ENCODE peak calls at places on chromosomes 1 and 21, in nine cellular contexts. R is HepG2, V is A673, M is lung, W is GM12878, Z is HFFc6, G is ovary, X is GM12865, I is transverse colon. A is an unnamed sample.
A peak's percentile ranks its signal among the peaks of the same experiment; 100 is the strongest.

GRCh38 chr1:173413271-173413707 is 63.8 kb upstream of the PRDX6 start:
- DNase-seq in R (no peak), V (no peak), M (no peak), W (no peak), Z (no peak), G (no peak), X (peak; percentile 67), I (no peak), A (no peak)

GRCh38 chr1:47387921-47388509 is 28.1 kb upstream of the FOXE3 start:
- DNase-seq in R (no peak), V (no peak), M (no peak), W (no peak), Z (no peak), G (no peak), X (no peak), I (no peak), A (no peak)

GRCh38 chr21:45825209-45825602 is 156.4 kb upstream of the COL6A1 start:
- DNase-seq in R (no peak), V (no peak), M (no peak), W (no peak), Z (no peak), G (no peak), X (no peak), I (no peak), A (peak; percentile 50)

GRCh38 chr1:185438936-185439335 is 121.9 kb upstream of the IVNS1ABP start:
- DNase-seq in R (no peak), V (no peak), M (no peak), W (no peak), Z (peak; percentile 3), G (no peak), X (no peak), I (no peak), A (no peak)

GRCh38 chr1:149942207-149942606 is 5.5 kb upstream of the MTMR11 start:
- DNase-seq in R (peak; percentile 56), V (peak; percentile 49), M (no peak), W (no peak), Z (no peak), G (no peak), X (no peak), I (peak; percentile 52), A (no peak)

GRCh38 chr1:201013031-201013485 is 10.5 kb downstream of the KIF21B start:
- DNase-seq in R (no peak), V (no peak), M (peak; percentile 52), W (no peak), Z (no peak), G (no peak), X (no peak), I (peak; percentile 42), A (no peak)

GRCh38 chr1:199784127-199784526 is 243.4 kb upstream of the NR5A2 start:
- DNase-seq in R (no peak), V (no peak), M (no peak), W (no peak), Z (peak; percentile 15), G (no peak), X (no peak), I (no peak), A (no peak)

GRCh38 chr1:54800041-54800898 is 853 bp downstream of the TTC22 start:
- DNase-seq in R (no peak), V (no peak), M (no peak), W (no peak), Z (no peak), G (no peak), X (no peak), I (peak; percentile 11), A (no peak)

DNA sequence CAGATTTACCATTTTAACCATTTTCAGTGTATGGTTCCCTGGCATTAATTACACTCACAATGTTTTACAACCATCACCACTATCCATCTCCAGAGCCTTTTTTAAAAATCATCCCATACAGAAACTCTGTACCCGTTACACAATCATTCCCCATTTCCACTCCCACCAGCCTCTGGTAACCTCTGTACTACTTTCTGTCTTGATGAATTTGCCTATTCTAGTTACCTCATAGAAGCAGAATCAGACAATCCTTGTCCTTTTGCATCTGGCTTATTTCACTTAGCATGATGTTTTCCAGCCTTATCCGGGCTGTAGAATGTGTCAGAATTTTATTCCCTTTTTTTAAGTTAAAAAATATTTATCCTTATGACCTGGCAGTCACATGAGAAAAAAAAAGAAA is 33.0 kb downstream of the PGM1 start:
- DNase-seq in R (no peak), V (no peak), M (no peak), W (no peak), Z (no peak), G (no peak), X (no peak), I (no peak), A (no peak)
- TF ChIP-seq CTCF in R (no peak), V (no peak), M (no peak), W (no peak), Z (no peak), G (no peak), X (no peak), I (no peak), A (no peak)

GRCh38 chr1:229846351-229846750 is 220.3 kb downstream of the URB2 start:
- DNase-seq in R (no peak), V (no peak), M (no peak), W (no peak), Z (no peak), G (no peak), X (no peak), I (peak; percentile 46), A (no peak)

GRCh38 chr1:229843627-229844238 is 217.7 kb downstream of the URB2 start:
- DNase-seq in R (peak; percentile 3), V (peak; percentile 37), M (no peak), W (no peak), Z (peak; percentile 12), G (peak; percentile 60), X (peak; percentile 19), I (peak; percentile 61), A (no peak)

GRCh38 chr1:229844675-229845074 is 218.6 kb downstream of the URB2 start:
- DNase-seq in R (no peak), V (no peak), M (peak; percentile 47), W (no peak), Z (no peak), G (no peak), X (no peak), I (peak; percentile 54), A (no peak)

GRCh38 chr1:229842302-229843255 is 216.5 kb downstream of the URB2 start:
- DNase-seq in R (no peak), V (no peak), M (no peak), W (no peak), Z (no peak), G (no peak), X (no peak), I (no peak), A (no peak)

DNA sequence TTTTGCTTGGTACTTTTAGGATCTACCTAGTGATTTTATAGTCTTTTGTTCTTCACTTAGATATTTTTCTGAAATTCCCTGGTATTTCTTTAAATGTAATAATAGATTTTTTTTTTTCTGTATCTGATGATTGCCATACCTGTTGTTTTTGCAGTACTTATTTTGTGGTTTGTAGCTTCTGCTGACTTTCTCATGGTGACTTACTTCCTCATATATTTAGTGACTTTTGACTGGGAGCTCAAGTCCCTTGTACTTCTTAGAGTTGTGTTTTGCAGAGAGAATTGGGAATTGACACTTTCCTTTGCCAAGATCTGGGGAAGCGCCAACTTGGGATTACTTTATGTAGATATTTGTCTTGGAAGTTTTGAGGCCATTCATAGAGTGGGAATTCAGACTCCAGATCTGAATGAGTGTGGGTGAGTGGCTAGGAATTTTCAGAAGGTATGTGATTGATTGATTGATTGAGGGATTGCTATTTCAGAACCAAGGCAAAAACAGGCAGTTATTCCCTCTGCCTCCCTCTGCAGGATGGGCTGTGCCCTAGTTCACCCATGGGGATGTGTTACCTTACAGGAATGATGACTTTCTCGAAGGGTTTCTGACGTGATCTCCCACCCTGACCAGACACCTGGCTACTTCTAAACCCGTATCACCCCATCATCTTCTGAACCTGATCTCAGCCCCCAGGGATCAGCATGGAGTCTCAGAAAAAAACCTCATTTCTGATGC is 219.5 kb downstream of the URB2 start:
- DNase-seq in R (no peak), V (no peak), M (no peak), W (no peak), Z (no peak), G (no peak), X (no peak), I (no peak), A (no peak)
- TF ChIP-seq CTCF in R (no peak), V (no peak), M (no peak), W (no peak), Z (peak; percentile 8), G (no peak), X (no peak), I (no peak), A (no peak)

GRCh38 chr1:225945564-225945963 is 4.5 kb upstream of the LEFTY2 start:
- DNase-seq in R (no peak), V (no peak), M (no peak), W (no peak), Z (no peak), G (no peak), X (no peak), I (no peak), A (no peak)
- TF ChIP-seq CTCF in R (no peak), V (no peak), M (no peak), W (no peak), Z (no peak), G (no peak), X (no peak), I (no peak), A (no peak)

GRCh38 chr1:180919183-180919700 is 6.5 kb downstream of the KIAA1614 start:
- DNase-seq in R (no peak), V (no peak), M (no peak), W (no peak), Z (no peak), G (no peak), X (no peak), I (no peak), A (no peak)

GRCh38 chr1:180916771-180917170 is 4.1 kb downstream of the KIAA1614 start:
- DNase-seq in R (no peak), V (no peak), M (no peak), W (no peak), Z (no peak), G (no peak), X (no peak), I (no peak), A (no peak)

GRCh38 chr1:180916012-180916770 is 3.5 kb downstream of the KIAA1614 start:
- DNase-seq in R (no peak), V (no peak), M (no peak), W (no peak), Z (no peak), G (no peak), X (no peak), I (no peak), A (no peak)

GRCh38 chr1:180918519-180918918 is 5.8 kb downstream of the KIAA1614 start:
- DNase-seq in R (no peak), V (no peak), M (no peak), W (peak; percentile 11), Z (no peak), G (no peak), X (no peak), I (no peak), A (no peak)

GRCh38 chr1:180917306-180918065 is 4.8 kb downstream of the KIAA1614 start:
- DNase-seq in R (no peak), V (peak; percentile 59), M (no peak), W (no peak), Z (no peak), G (no peak), X (no peak), I (no peak), A (no peak)
- TF ChIP-seq CTCF in R (peak; percentile 33), V (peak; percentile 37), M (no peak), W (peak; percentile 6), Z (peak; percentile 14), G (no peak), X (no peak), I (no peak), A (no peak)

GRCh38 chr1:117093870-117094621 is 27.5 kb downstream of the TRIM45 start:
- DNase-seq in R (no peak), V (peak; percentile 75), M (peak; percentile 31), W (no peak), Z (peak; percentile 94), G (no peak), X (peak; percentile 41), I (no peak), A (no peak)
- TF ChIP-seq CTCF in R (no peak), V (peak; percentile 34), M (no peak), W (peak; percentile 34), Z (peak; percentile 79), G (no peak), X (peak; percentile 26), I (peak; percentile 23), A (peak; percentile 61)